ENCODE peak calls at places on chromosome 5, in six cellular contexts. One of them, this sample, is unnamed.

GRCh38 chr5:140549237-140550144 is 2.0 kb downstream of the EIF4EBP3 start:
- DNase-seq in stomach: peak; percentile 86
- DNase-seq in body of pancreas: peak; percentile 56
- DNase-seq in A549: no peak
- DNase-seq in astrocyte: no peak
- DNase-seq in lower lobe of right lung: no peak
- DNase-seq in this sample: peak; percentile 79

GRCh38 chr5:120510994-120511686 is 47.0 kb downstream of the PRR16 start:
- DNase-seq in stomach: no peak
- DNase-seq in body of pancreas: no peak
- DNase-seq in A549: no peak
- DNase-seq in astrocyte: no peak
- DNase-seq in lower lobe of right lung: no peak
- DNase-seq in this sample: no peak

GRCh38 chr5:110880413-110880812 is 141.6 kb downstream of the SLC25A46 start:
- DNase-seq in stomach: peak; percentile 64
- DNase-seq in body of pancreas: no peak
- DNase-seq in A549: no peak
- DNase-seq in astrocyte: peak; percentile 92
- DNase-seq in lower lobe of right lung: no peak
- DNase-seq in this sample: no peak

GRCh38 chr5:127846884-127847283 is 143.7 kb downstream of the CCDC192 start:
- DNase-seq in stomach: no peak
- DNase-seq in body of pancreas: no peak
- DNase-seq in A549: no peak
- DNase-seq in astrocyte: no peak
- DNase-seq in lower lobe of right lung: no peak
- DNase-seq in this sample: no peak

GRCh38 chr5:59838989-59839388 is 54.5 kb downstream of the PDE4D start:
- DNase-seq in stomach: no peak
- DNase-seq in body of pancreas: no peak
- DNase-seq in A549: no peak
- DNase-seq in astrocyte: no peak
- DNase-seq in lower lobe of right lung: no peak
- DNase-seq in this sample: no peak

GRCh38 chr5:54545796-54546195 is 28.2 kb downstream of the SNX18 start:
- DNase-seq in stomach: no peak
- DNase-seq in body of pancreas: no peak
- DNase-seq in A549: no peak
- DNase-seq in astrocyte: no peak
- DNase-seq in lower lobe of right lung: no peak
- DNase-seq in this sample: peak; percentile 53

GRCh38 chr5:9058161-9058560 is 487.7 kb downstream of the SEMA5A start:
- DNase-seq in stomach: no peak
- DNase-seq in body of pancreas: no peak
- DNase-seq in A549: no peak
- DNase-seq in astrocyte: no peak
- DNase-seq in lower lobe of right lung: no peak
- DNase-seq in this sample: no peak

GRCh38 chr5:133873936-133874585 is 94.4 kb downstream of the C5orf15 start:
- DNase-seq in stomach: no peak
- DNase-seq in body of pancreas: no peak
- DNase-seq in A549: no peak
- DNase-seq in astrocyte: peak; percentile 68
- DNase-seq in lower lobe of right lung: no peak
- DNase-seq in this sample: no peak

GRCh38 chr5:56838409-56839039 is 23.2 kb downstream of the MAP3K1 start:
- DNase-seq in stomach: no peak
- DNase-seq in body of pancreas: no peak
- DNase-seq in A549: peak; percentile 60
- DNase-seq in astrocyte: peak; percentile 52
- DNase-seq in lower lobe of right lung: no peak
- DNase-seq in this sample: no peak

GRCh38 chr5:56837386-56837785 is 22.0 kb downstream of the MAP3K1 start:
- DNase-seq in stomach: no peak
- DNase-seq in body of pancreas: no peak
- DNase-seq in A549: no peak
- DNase-seq in astrocyte: no peak
- DNase-seq in lower lobe of right lung: no peak
- DNase-seq in this sample: no peak

GRCh38 chr5:56839062-56839461 is 23.7 kb downstream of the MAP3K1 start:
- DNase-seq in stomach: no peak
- DNase-seq in body of pancreas: no peak
- DNase-seq in A549: no peak
- DNase-seq in astrocyte: no peak
- DNase-seq in lower lobe of right lung: no peak
- DNase-seq in this sample: no peak

GRCh38 chr5:56840597-56840996 is 25.2 kb downstream of the MAP3K1 start:
- DNase-seq in stomach: no peak
- DNase-seq in body of pancreas: no peak
- DNase-seq in A549: no peak
- DNase-seq in astrocyte: no peak
- DNase-seq in lower lobe of right lung: no peak
- DNase-seq in this sample: no peak

GRCh38 chr5:56837956-56838355 is 22.6 kb downstream of the MAP3K1 start:
- DNase-seq in stomach: no peak
- DNase-seq in body of pancreas: no peak
- DNase-seq in A549: no peak
- DNase-seq in astrocyte: no peak
- DNase-seq in lower lobe of right lung: no peak
- DNase-seq in this sample: no peak
- H3K4me1 ChIP-seq in stomach: peaks cover 34% of the 10 kb centered on the region
- H3K4me1 ChIP-seq in body of pancreas: peaks cover 82% of the 10 kb centered on the region
- H3K4me1 ChIP-seq in A549: peaks cover 25% of the 10 kb centered on the region
- H3K4me1 ChIP-seq in astrocyte: no peaks in the 10 kb centered on the region
- H3K4me1 ChIP-seq in lower lobe of right lung: peaks cover 71% of the 10 kb centered on the region
- H3K4me1 ChIP-seq in this sample: peaks cover 8% of the 10 kb centered on the region

GRCh38 chr5:178589180-178590140 is 733 bp downstream of the COL23A1 start:
- DNase-seq in stomach: no peak
- DNase-seq in body of pancreas: no peak
- DNase-seq in A549: no peak
- DNase-seq in astrocyte: peak; percentile 18
- DNase-seq in lower lobe of right lung: no peak
- DNase-seq in this sample: no peak

GRCh38 chr5:178588769-178589168 is 1.4 kb downstream of the COL23A1 start:
- DNase-seq in stomach: no peak
- DNase-seq in body of pancreas: no peak
- DNase-seq in A549: no peak
- DNase-seq in astrocyte: no peak
- DNase-seq in lower lobe of right lung: no peak
- DNase-seq in this sample: no peak

GRCh38 chr5:178590141-178590923 is at the start of gene COL23A1:
- DNase-seq in stomach: peak; percentile 28
- DNase-seq in body of pancreas: no peak
- DNase-seq in A549: peak; percentile 17
- DNase-seq in astrocyte: peak; percentile 36
- DNase-seq in lower lobe of right lung: peak; percentile 68
- DNase-seq in this sample: peak; percentile 58

GRCh38 chr5:178587793-178588611 is 2.2 kb downstream of the COL23A1 start:
- DNase-seq in stomach: no peak
- DNase-seq in body of pancreas: no peak
- DNase-seq in A549: no peak
- DNase-seq in astrocyte: no peak
- DNase-seq in lower lobe of right lung: no peak
- DNase-seq in this sample: no peak

DNA sequence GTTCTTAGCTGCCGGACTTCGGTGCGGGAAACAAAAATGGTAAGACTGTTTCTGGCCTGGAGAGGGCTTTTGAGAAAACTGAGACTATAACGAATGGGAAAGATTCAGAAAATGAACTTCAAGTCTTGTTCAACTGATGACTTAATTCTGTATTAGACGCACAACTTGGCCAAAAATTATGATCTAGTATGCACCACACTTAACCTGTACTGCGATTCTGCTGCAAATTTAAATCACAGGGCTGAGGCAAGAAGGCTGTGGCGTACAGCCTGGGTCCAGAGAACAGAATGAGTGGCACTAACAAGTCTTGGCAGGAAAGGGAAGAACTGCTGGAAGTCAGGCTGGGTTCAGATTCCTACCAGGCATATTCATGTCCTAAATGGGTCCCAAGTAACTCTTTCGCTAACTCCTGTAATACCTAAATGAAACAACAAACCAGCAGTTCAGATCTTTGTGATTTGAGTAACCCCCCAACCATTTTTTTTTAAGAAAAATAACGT is 781 bp upstream of the COL23A1 start:
- DNase-seq in stomach: no peak
- DNase-seq in body of pancreas: no peak
- DNase-seq in A549: no peak
- DNase-seq in astrocyte: no peak
- DNase-seq in lower lobe of right lung: no peak
- DNase-seq in this sample: no peak
- TF ChIP-seq CTCF in stomach: no peak
- TF ChIP-seq CTCF in body of pancreas: no peak
- TF ChIP-seq CTCF in A549: no peak
- TF ChIP-seq CTCF in astrocyte: no peak
- TF ChIP-seq CTCF in lower lobe of right lung: no peak
- TF ChIP-seq CTCF in this sample: no peak

GRCh38 chr5:102863764-102864560 is 108.9 kb downstream of the PAM start:
- DNase-seq in stomach: no peak
- DNase-seq in body of pancreas: no peak
- DNase-seq in A549: no peak
- DNase-seq in astrocyte: no peak
- DNase-seq in lower lobe of right lung: no peak
- DNase-seq in this sample: no peak

GRCh38 chr5:102866315-102866693 is 111.2 kb downstream of the PAM start:
- DNase-seq in stomach: no peak
- DNase-seq in body of pancreas: no peak
- DNase-seq in A549: no peak
- DNase-seq in astrocyte: no peak
- DNase-seq in lower lobe of right lung: no peak
- DNase-seq in this sample: no peak

GRCh38 chr5:102863058-102863457 is 108.0 kb downstream of the PAM start:
- DNase-seq in stomach: no peak
- DNase-seq in body of pancreas: no peak
- DNase-seq in A549: no peak
- DNase-seq in astrocyte: no peak
- DNase-seq in lower lobe of right lung: no peak
- DNase-seq in this sample: no peak

GRCh38 chr5:102865510-102866314 is 110.6 kb downstream of the PAM start:
- DNase-seq in stomach: peak; percentile 67
- DNase-seq in body of pancreas: peak; percentile 59
- DNase-seq in A549: peak; percentile 34
- DNase-seq in astrocyte: peak; percentile 86
- DNase-seq in lower lobe of right lung: peak; percentile 76
- DNase-seq in this sample: peak; percentile 57

GRCh38 chr5:102865171-102865509 is 110.0 kb downstream of the PAM start:
- DNase-seq in stomach: no peak
- DNase-seq in body of pancreas: no peak
- DNase-seq in A549: no peak
- DNase-seq in astrocyte: peak; percentile 34
- DNase-seq in lower lobe of right lung: no peak
- DNase-seq in this sample: no peak
- H3K4me3 ChIP-seq in stomach: peak overlapping the region; percentile 60
- H3K4me3 ChIP-seq in body of pancreas: no peak overlapping the region
- H3K4me3 ChIP-seq in A549: peak overlapping the region; percentile 57
- H3K4me3 ChIP-seq in astrocyte: peak overlapping the region; percentile 97
- H3K4me3 ChIP-seq in lower lobe of right lung: peak overlapping the region; percentile 67
- H3K4me3 ChIP-seq in this sample: no peak overlapping the region

GRCh38 chr5:14180437-14180836 is 37.3 kb downstream of the TRIO start:
- DNase-seq in stomach: no peak
- DNase-seq in body of pancreas: no peak
- DNase-seq in A549: no peak
- DNase-seq in astrocyte: no peak
- DNase-seq in lower lobe of right lung: no peak
- DNase-seq in this sample: no peak
- H3K4me1 ChIP-seq in stomach: peaks cover 27% of the 10 kb centered on the region
- H3K4me1 ChIP-seq in body of pancreas: peaks cover 20% of the 10 kb centered on the region
- H3K4me1 ChIP-seq in A549: peaks cover 96% of the 10 kb centered on the region
- H3K4me1 ChIP-seq in astrocyte: peaks cover 80% of the 10 kb centered on the region
- H3K4me1 ChIP-seq in lower lobe of right lung: peaks cover 47% of the 10 kb centered on the region
- H3K4me1 ChIP-seq in this sample: peaks cover 35% of the 10 kb centered on the region

GRCh38 chr5:27652505-27652904 is 614.1 kb upstream of the CDH9 start:
- DNase-seq in stomach: no peak
- DNase-seq in body of pancreas: no peak
- DNase-seq in A549: peak; percentile 11
- DNase-seq in astrocyte: no peak
- DNase-seq in lower lobe of right lung: no peak
- DNase-seq in this sample: no peak
- TF ChIP-seq CTCF in stomach: no peak
- TF ChIP-seq CTCF in body of pancreas: no peak
- TF ChIP-seq CTCF in A549: no peak
- TF ChIP-seq CTCF in astrocyte: no peak
- TF ChIP-seq CTCF in lower lobe of right lung: no peak
- TF ChIP-seq CTCF in this sample: no peak

DNA sequence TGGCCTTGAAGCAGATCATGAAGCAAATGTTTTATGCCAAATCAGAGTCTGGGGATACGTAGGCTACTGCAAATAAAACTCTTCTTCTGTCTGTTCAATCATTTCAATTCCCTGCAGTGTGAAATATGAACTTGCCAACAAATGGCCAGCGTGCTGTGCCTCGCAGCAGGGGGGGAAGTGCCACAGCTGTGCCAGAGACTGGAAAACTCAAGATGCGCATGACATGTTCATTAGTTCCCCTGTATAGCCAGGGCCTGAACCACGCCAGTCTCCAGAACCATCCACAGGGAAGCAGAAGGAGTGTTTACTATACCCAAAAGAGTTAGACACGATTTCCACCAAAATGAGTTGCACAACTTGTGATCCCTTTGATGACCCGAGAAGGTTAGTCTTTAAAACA is 267.9 kb downstream of the EFNA5 start:
- DNase-seq in stomach: no peak
- DNase-seq in body of pancreas: no peak
- DNase-seq in A549: no peak
- DNase-seq in astrocyte: no peak
- DNase-seq in lower lobe of right lung: no peak
- DNase-seq in this sample: no peak
- H3K4me3 ChIP-seq in stomach: no peak overlapping the region
- H3K4me3 ChIP-seq in body of pancreas: no peak overlapping the region
- H3K4me3 ChIP-seq in A549: no peak overlapping the region
- H3K4me3 ChIP-seq in astrocyte: no peak overlapping the region
- H3K4me3 ChIP-seq in lower lobe of right lung: no peak overlapping the region
- H3K4me3 ChIP-seq in this sample: no peak overlapping the region

GRCh38 chr5:68233075-68233474 is 17.5 kb downstream of the PIK3R1 start:
- DNase-seq in stomach: no peak
- DNase-seq in body of pancreas: no peak
- DNase-seq in A549: no peak
- DNase-seq in astrocyte: no peak
- DNase-seq in lower lobe of right lung: no peak
- DNase-seq in this sample: no peak
- H3K4me1 ChIP-seq in stomach: peaks cover 12% of the 10 kb centered on the region
- H3K4me1 ChIP-seq in body of pancreas: peaks cover 27% of the 10 kb centered on the region
- H3K4me1 ChIP-seq in A549: no peaks in the 10 kb centered on the region
- H3K4me1 ChIP-seq in astrocyte: no peaks in the 10 kb centered on the region
- H3K4me1 ChIP-seq in lower lobe of right lung: peaks cover 67% of the 10 kb centered on the region
- H3K4me1 ChIP-seq in this sample: peaks cover 22% of the 10 kb centered on the region

DNA sequence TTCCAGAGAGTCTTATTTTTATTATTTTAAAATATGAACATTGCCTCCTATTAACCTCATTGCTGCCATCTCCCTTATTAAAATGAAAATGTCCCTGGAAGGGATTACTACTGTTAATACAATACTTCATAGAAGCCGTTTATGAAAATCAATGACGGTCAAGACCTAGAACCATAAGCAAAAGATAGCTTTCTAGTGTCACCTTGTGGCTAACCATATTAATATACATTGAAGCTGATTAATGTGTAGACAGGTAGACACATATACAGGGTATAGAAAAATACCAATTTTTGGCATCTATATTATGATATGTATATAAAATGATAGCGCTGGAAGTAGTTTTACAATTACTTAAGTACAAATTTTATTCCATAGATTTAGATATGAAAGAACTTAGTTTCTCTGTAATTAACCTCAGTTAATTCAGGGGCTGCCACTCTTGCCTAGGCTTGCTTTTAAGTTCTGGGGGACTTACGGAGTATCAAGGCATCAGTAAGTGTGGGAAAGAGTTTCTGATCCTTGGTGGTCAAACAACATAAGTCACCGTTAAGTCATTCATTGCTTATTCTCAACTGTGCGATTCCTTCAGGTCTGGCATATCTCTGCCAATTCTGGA is 2.5 kb upstream of the YTHDC2 start:
- DNase-seq in stomach: no peak
- DNase-seq in body of pancreas: no peak
- DNase-seq in A549: peak; percentile 47
- DNase-seq in astrocyte: no peak
- DNase-seq in lower lobe of right lung: no peak
- DNase-seq in this sample: no peak
- TF ChIP-seq CTCF in stomach: no peak
- TF ChIP-seq CTCF in body of pancreas: peak; percentile 58
- TF ChIP-seq CTCF in A549: peak; percentile 65
- TF ChIP-seq CTCF in astrocyte: peak; percentile 49
- TF ChIP-seq CTCF in lower lobe of right lung: peak; percentile 32
- TF ChIP-seq CTCF in this sample: no peak

This sample was measured in mucosa of descending colon.